ENCODE peak calls at places on chromosomes 16 and 17, in four cellular contexts. Y, K, D and R are unnamed samples. For H3K4me1, the result is how much of the 10 kb centered on the place peaks cover.

GRCh38 chr16:11596572-11597226 is 10.0 kb upstream of the LITAF start:
- DNase-seq in Y (no peak), K (no peak), D (no peak), R (no peak)

GRCh38 chr17:80760501-80760900 is 215.9 kb downstream of the RPTOR start:
- DNase-seq in Y (no peak), D (peak), K (no peak), R (no peak)

GRCh38 chr16:47713225-47713595 is 252.1 kb downstream of the PHKB start:
- DNase-seq in K (no peak), Y (peak), D (no peak), R (no peak)

GRCh38 chr16:46972429-46972970 is 974 bp downstream of the DNAJA2 start:
- DNase-seq in Y (peak), D (no peak), K (no peak), R (no peak)

GRCh38 chr16:75319513-75320401 is 68.3 kb upstream of the BCAR1 start:
- DNase-seq in K (no peak), Y (peak), D (no peak), R (no peak)

GRCh38 chr16:23941963-23942564 is 106.3 kb downstream of the PRKCB start:
- DNase-seq in D (no peak), Y (no peak), K (no peak), R (no peak)

GRCh38 chr17:55660171-55660886 is 62.3 kb downstream of the TMEM100 start:
- DNase-seq in D (no peak), Y (no peak), K (peak), R (no peak)

GRCh38 chr16:75260856-75261589 is 9.6 kb upstream of the BCAR1 start:
- DNase-seq in K (peak), Y (no peak), D (no peak), R (no peak)

GRCh38 chr17:45011767-45012166 is 39.7 kb downstream of the DCAKD start:
- DNase-seq in K (no peak), Y (no peak), D (no peak), R (no peak)

GRCh38 chr16:57184890-57185445 is 871 bp downstream of the PSME3IP1 start:
- DNase-seq in D (no peak), K (no peak), Y (no peak), R (no peak)

GRCh38 chr16:30660424-30661251 is 2.4 kb downstream of the FBRS start:
- DNase-seq in D (peak), Y (peak), K (no peak), R (no peak)

GRCh38 chr16:81711609-81712329 is 67.3 kb upstream of the PLCG2 start:
- DNase-seq in K (peak), D (no peak), Y (peak), R (no peak)

GRCh38 chr17:15432807-15433547 is 34.4 kb downstream of the CDRT4 start:
- DNase-seq in Y (peak), D (no peak), K (peak), R (no peak)

GRCh38 chr17:80872999-80873951 is 118.4 kb upstream of the CHMP6 start:
- DNase-seq in D (no peak), K (no peak), Y (no peak), R (no peak)

GRCh38 chr17:15493031-15493750 is 25.8 kb upstream of the CDRT4 start:
- DNase-seq in Y (no peak), K (no peak), D (no peak), R (no peak)

GRCh38 chr16:17367034-17367433 is 103.7 kb downstream of the XYLT1 start:
- DNase-seq in D (no peak), K (no peak), Y (no peak), R (no peak)

GRCh38 chr17:48561894-48562810 is 16.0 kb downstream of the HOXB4 start:
- DNase-seq in D (no peak), Y (peak), K (no peak), R (no peak)

GRCh38 chr17:7856081-7856791 is 1.1 kb downstream of the NAA38 start:
- DNase-seq in Y (no peak), K (peak), D (peak), R (no peak)

GRCh38 chr17:9123594-9124553 is 102.6 kb downstream of the NTN1 start:
- DNase-seq in Y (no peak), D (no peak), K (no peak), R (no peak)

GRCh38 chr17:76670020-76670707 is 26.6 kb upstream of the ST6GALNAC1 start:
- DNase-seq in Y (no peak), K (no peak), D (no peak), R (peak)

GRCh38 chr16:29757950-29758466 is 12.2 kb upstream of the C16orf54 start:
- DNase-seq in D (no peak), Y (peak), K (no peak), R (peak)

GRCh38 chr17:83013779-83014117 is 65.7 kb upstream of the METRNL start:
- DNase-seq in Y (no peak), D (no peak), K (no peak), R (no peak)

GRCh38 chr17:46894024-46894423 is 28.9 kb upstream of the GOSR2 start:
- DNase-seq in Y (no peak), D (no peak), K (no peak), R (no peak)

GRCh38 chr17:18967806-18968744 is 16.1 kb downstream of the SLC5A10 start:
- DNase-seq in Y (no peak), D (peak), K (no peak), R (peak)

GRCh38 chr17:76506408-76507328 is 5.4 kb upstream of the RHBDF2 start:
- DNase-seq in Y (peak), D (peak), K (peak), R (peak)

GRCh38 chr16:58459344-58460218 is 40.4 kb upstream of the NDRG4 start:
- DNase-seq in D (no peak), K (peak), Y (peak), R (no peak)

GRCh38 chr16:11004957-11005610 is 60.7 kb downstream of the CLEC16A start:
- DNase-seq in D (no peak), Y (peak), K (no peak), R (peak)

GRCh38 chr16:56625140-56625942 is at the start of gene MT1E:
- DNase-seq in K (peak), D (peak), Y (peak), R (peak)

GRCh38 chr16:85606920-85607319 is 6.2 kb upstream of the GSE1 start:
- DNase-seq in Y (no peak), D (no peak), K (no peak), R (no peak)

GRCh38 chr16:85607331-85607765 is 5.8 kb upstream of the GSE1 start:
- DNase-seq in D (peak), Y (no peak), K (no peak), R (no peak)

GRCh38 chr16:85608515-85608885 is 4.6 kb upstream of the GSE1 start:
- DNase-seq in D (no peak), Y (no peak), K (no peak), R (peak)

GRCh38 chr16:85608887-85609286 is 4.2 kb upstream of the GSE1 start:
- DNase-seq in K (no peak), Y (no peak), D (no peak), R (peak)

DNA sequence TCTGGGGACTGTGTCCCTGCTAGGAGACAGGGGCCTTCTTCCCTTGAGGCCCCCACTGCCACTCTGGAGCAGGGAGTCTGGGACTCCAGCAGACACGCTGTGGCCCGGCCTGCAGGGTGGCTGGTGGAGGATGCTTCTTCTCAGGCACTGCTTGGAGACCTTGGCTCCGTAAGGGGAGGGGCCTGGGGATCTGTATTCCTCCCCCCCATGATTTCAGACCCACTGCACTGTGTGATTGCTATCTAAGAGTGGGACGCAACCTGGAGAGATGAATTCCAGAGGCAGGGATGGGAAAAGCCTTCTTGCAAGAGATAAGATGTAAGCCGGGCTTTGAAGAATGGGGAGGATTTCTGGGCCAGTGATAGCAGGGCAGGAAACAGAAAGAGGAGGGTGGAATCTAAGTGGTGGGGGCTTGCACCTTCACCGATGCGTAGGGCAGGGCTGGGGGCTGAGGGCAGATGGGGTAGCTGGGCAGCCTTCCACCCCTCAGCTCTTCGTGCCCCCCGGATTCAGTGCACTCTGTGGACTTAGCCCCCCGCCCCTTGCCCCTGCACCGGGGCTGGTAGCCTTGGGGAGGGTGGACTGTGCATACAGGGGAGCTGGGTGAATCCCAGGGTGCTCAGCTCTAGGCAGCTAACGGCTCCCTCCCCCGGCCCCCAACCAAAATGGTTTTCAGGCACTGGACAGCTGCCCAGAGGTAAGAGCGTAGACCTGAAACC is 5.2 kb upstream of the GSE1 start:
- DNase-seq in K (no peak), Y (no peak), D (no peak), R (no peak)
- H3K4me1 ChIP-seq in K (under half), Y (under half), D (under half), R (under half)

GRCh38 chr16:21950782-21951521 is 2.2 kb upstream of the UQCRC2 start:
- DNase-seq in K (no peak), Y (peak), D (peak), R (no peak)
- H3K4me1 ChIP-seq in K (under half), Y (under half), D (under half), R (under half)

DNA sequence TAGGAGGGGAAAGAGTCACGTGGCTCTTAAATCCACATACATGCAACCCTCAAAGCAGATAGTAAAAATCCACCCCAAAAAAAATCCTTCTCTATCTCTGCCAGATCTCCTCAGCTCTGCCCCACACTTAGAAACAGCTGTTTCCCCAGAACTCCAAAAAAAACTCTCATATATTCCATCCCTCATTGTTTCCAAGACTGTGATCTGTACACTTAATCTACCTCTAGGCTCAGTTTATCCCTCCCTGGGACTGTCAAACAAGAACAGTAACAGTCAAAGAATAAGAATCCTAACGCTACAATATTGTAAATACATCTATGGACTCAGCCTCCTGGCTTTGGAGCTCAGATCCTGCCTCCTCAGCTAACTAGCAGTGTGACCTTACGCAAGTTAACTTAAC is 11.6 kb downstream of the CUEDC1 start:
- DNase-seq in K (no peak), D (no peak), Y (no peak), R (no peak)
- H3K4me1 ChIP-seq in K (under half), D (under half), Y (under half), R (half or more)

GRCh38 chr16:69188716-69189115 is 1.8 kb downstream of the SNTB2 start:
- DNase-seq in Y (peak), K (no peak), D (no peak), R (no peak)

GRCh38 chr16:69190598-69190997 is 3.6 kb downstream of the SNTB2 start:
- DNase-seq in K (no peak), Y (no peak), D (no peak), R (no peak)

GRCh38 chr16:69193860-69194259 is 6.9 kb downstream of the SNTB2 start:
- DNase-seq in D (no peak), K (no peak), Y (peak), R (no peak)

GRCh38 chr16:69190046-69190588 is 3.2 kb downstream of the SNTB2 start:
- DNase-seq in Y (no peak), K (no peak), D (no peak), R (no peak)

GRCh38 chr16:69191136-69191535 is 4.2 kb downstream of the SNTB2 start:
- DNase-seq in K (no peak), D (no peak), Y (no peak), R (no peak)
- H3K4me1 ChIP-seq in K (under half), D (under half), Y (under half), R (half or more)

DNA sequence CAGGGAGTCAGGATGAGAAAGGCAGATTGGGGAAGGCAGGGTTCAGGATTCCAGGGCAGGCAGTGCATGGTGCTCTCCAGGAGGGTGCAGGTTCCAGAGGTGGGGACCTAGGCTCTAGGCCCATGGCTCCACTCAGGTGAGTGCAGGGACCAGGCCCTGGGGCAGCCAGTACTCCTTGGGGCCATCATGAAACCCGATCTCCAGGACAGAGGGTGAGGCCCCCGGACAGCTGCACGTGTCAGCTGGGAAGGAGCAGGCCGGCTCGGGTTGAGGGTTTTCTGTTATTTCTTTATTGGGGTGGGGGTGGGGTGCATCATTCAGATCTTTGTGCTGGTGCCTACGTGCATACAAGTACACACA is 1.3 kb upstream of the MTSS2 start:
- DNase-seq in Y (no peak), K (no peak), D (no peak), R (no peak)
- H3K4me1 ChIP-seq in Y (half or more), K (under half), D (under half), R (half or more)

GRCh38 chr16:49859139-49859947 is 3.4 kb upstream of the ZNF423 start:
- DNase-seq in Y (no peak), D (peak), K (peak), R (peak)
- H3K4me1 ChIP-seq in Y (under half), D (under half), K (under half), R (under half)

DNA sequence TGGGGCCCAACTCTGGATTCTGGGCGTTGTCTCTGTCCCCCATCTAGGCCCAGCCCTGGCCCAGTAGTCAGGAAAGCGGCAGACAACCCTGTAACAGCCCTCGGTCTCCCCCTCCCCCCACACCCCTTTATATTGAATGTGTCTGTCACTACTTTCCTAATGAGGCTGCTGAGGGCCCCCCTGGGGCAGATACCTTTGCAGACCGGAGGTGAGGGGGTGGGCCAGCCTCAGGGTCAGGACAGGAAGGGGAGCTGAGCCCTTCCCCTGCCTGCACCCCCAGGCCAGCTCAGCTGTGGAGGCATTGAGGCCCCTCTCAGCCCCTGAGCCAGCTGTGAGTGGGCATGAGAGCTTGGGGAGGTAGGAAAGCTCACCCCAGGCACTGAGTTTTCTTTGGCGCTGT is 17.1 kb downstream of the RAI1 start:
- DNase-seq in K (no peak), Y (no peak), D (no peak), R (no peak)
- H3K4me1 ChIP-seq in K (under half), Y (half or more), D (under half), R (half or more)

DNA sequence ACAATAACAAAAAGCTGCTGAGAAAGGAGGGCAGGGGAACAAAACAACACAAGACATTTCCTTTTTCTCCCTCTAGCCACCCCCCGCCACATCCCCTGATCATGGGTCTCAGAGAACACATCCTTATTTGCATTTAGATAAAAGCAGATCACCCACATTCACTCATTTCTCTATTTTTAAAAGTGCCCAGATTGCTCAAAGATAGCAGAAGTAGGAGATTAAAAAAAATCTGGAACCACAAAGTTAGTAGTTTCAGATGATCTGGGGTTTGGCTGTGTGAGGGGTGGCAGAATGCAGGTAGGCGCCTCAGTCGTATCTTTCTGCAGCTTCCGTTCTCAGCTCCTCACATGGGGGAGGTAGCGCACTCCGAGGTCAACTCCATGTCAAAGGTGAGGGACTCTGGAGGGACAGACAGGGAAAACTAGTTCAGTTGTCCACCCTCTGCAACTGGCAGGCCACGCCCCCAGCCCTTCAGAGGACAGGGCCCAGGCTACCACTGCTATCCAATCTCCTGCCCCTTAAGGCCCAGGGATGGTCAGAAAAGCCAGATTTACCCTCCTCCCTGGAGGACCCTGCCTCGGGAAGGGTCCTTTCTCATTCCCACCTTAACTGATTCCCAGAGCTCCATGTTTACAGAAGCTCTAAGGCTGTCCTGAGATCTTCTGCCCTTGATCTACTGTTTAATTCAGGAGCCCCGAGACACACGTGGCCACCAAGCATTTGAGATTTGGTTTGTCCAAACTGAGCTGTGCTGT is 27.3 kb downstream of the STAT5A start:
- DNase-seq in Y (no peak), D (no peak), K (no peak), R (no peak)
- H3K4me1 ChIP-seq in Y (under half), D (under half), K (under half), R (under half)

DNA sequence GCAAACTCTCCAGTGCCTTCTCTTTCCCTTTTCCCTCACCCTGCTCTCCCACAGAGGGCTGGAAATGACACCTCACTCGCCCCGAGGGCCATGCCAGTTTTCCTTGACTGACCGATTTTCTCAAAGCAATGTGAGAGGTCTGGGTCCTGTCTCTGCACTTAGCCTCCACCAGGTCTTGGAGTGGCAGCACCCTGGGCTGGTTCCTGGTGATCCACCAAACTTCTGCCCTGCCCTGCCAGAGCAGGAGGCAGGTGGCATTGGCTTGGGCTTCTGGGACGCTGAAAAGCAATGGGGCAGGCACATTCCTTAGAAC is 97.5 kb downstream of the RAB11FIP4 start:
- DNase-seq in D (no peak), Y (no peak), K (no peak), R (no peak)
- H3K4me1 ChIP-seq in D (under half), Y (under half), K (under half), R (under half)

GRCh38 chr16:51527349-51527748 is 376.3 kb upstream of the SALL1 start:
- DNase-seq in Y (no peak), D (no peak), K (no peak), R (no peak)
- H3K4me1 ChIP-seq in Y (under half), D (under half), K (under half), R (under half)